ENCODE peak calls at places on chromosomes 7 and 10, in five cellular contexts. P is SJSA1; F is ovary; Q is EH; A is activated naive CD4-positive, alpha-beta T cell treated with Interleukin-2 at 50 U/mL for 16 hours. R is an unnamed sample.

GRCh38 chr7:128383781-128384180 is 22.3 kb upstream of the PRRT4 start:
- DNase-seq in P (no peak), A (no peak), Q (no peak), F (no peak), R (no peak)

GRCh38 chr7:120615703-120616102 is 242.2 kb downstream of the TSPAN12 start:
- DNase-seq in F (no peak), Q (no peak), A (no peak), P (no peak), R (no peak)

GRCh38 chr10:80664071-80664680 is 126.5 kb downstream of the SH2D4B start:
- DNase-seq in A (peak), P (peak), Q (peak), F (peak), R (peak)

GRCh38 chr7:120862987-120863386 is 5.0 kb upstream of the TSPAN12 start:
- DNase-seq in P (no peak), Q (no peak), A (no peak), F (no peak), R (no peak)

GRCh38 chr7:116354171-116354545 is 143.8 kb downstream of the TES start:
- DNase-seq in P (no peak), A (no peak), F (peak), Q (no peak), R (no peak)

GRCh38 chr10:665579-666091 is 23.8 kb downstream of the DIP2C start:
- DNase-seq in F (peak), P (no peak), A (no peak), Q (no peak), R (no peak)

GRCh38 chr10:74071151-74071550 is 73.2 kb downstream of the VCL start:
- DNase-seq in F (no peak), P (no peak), Q (peak), A (no peak), R (no peak)

GRCh38 chr7:74627699-74628411 is 29.7 kb upstream of the GTF2I start:
- DNase-seq in F (peak), Q (peak), A (no peak), P (no peak), R (no peak)

GRCh38 chr7:22617166-22617565 is 109.8 kb upstream of the IL6 start:
- DNase-seq in P (no peak), A (no peak), F (no peak), Q (peak), R (no peak)

GRCh38 chr10:108362306-108362705 is 1197.8 kb upstream of the SORCS1 start:
- DNase-seq in F (no peak), A (no peak), P (no peak), Q (no peak), R (no peak)

GRCh38 chr10:129622736-129623135 is 155.7 kb downstream of the MGMT start:
- DNase-seq in A (no peak), P (no peak), F (no peak), Q (no peak), R (no peak)

GRCh38 chr7:46568420-46569116 is 647.5 kb upstream of the IGFBP3 start:
- DNase-seq in Q (peak), F (no peak), P (no peak), A (no peak), R (no peak)

GRCh38 chr7:50815138-50815537 is 32.4 kb upstream of the GRB10 start:
- DNase-seq in F (no peak), Q (no peak), A (no peak), P (no peak), R (no peak)

GRCh38 chr7:92761391-92762098 is 74.8 kb downstream of the CDK6 start:
- DNase-seq in A (no peak), P (no peak), Q (peak), F (no peak), R (no peak)

GRCh38 chr7:129146237-129146979 is 1.9 kb downstream of the TSPAN33 start:
- DNase-seq in F (no peak), P (no peak), A (no peak), Q (no peak), R (no peak)

GRCh38 chr10:89478085-89478738 is 57.2 kb downstream of the SLC16A12 start:
- DNase-seq in Q (no peak), A (no peak), F (no peak), P (no peak), R (no peak)

GRCh38 chr10:79286318-79286951 is 60.8 kb upstream of the PPIF start:
- DNase-seq in F (peak), P (no peak), Q (peak), A (peak), R (peak)

GRCh38 chr10:126094537-126094936 is 198.2 kb downstream of the FANK1 start:
- DNase-seq in Q (peak), P (peak), F (no peak), A (no peak), R (no peak)

GRCh38 chr7:6221340-6222319 is 50.8 kb downstream of the CYTH3 start:
- DNase-seq in P (no peak), F (no peak), A (peak), Q (no peak), R (no peak)

GRCh38 chr7:47697533-47697932 is 115.6 kb upstream of the TNS3 start:
- DNase-seq in P (no peak), Q (no peak), A (no peak), F (no peak), R (no peak)

GRCh38 chr10:69769395-69769989 is 32.2 kb upstream of the COL13A1 start:
- DNase-seq in Q (peak), F (peak), A (no peak), P (peak), R (no peak)

GRCh38 chr10:13535346-13535745 is 6.5 kb upstream of the BEND7 start:
- DNase-seq in A (no peak), F (no peak), Q (no peak), P (no peak), R (no peak)

GRCh38 chr7:147145194-147145593 is 1028.6 kb downstream of the CNTNAP2 start:
- DNase-seq in Q (no peak), A (no peak), P (no peak), F (no peak), R (no peak)

GRCh38 chr10:44383749-44384600 is 922 bp downstream of the CXCL12 start:
- DNase-seq in F (no peak), Q (peak), P (no peak), A (no peak), R (no peak)

GRCh38 chr10:52955337-52955736 is 182.8 kb upstream of the MBL2 start:
- DNase-seq in A (no peak), P (no peak), F (no peak), Q (no peak), R (no peak)

GRCh38 chr10:79437111-79437814 is 8.2 kb downstream of the ZCCHC24 start:
- DNase-seq in Q (peak), A (no peak), P (no peak), F (peak), R (no peak)

GRCh38 chr10:111277685-111278084 is 200.9 kb downstream of the ADRA2A start:
- DNase-seq in Q (no peak), A (no peak), F (no peak), P (no peak), R (no peak)

GRCh38 chr10:44261296-44261695 is 123.6 kb downstream of the CXCL12 start:
- DNase-seq in A (no peak), P (no peak), F (no peak), Q (no peak), R (no peak)

GRCh38 chr10:35993816-35994515 is 351.9 kb upstream of the FZD8 start:
- DNase-seq in F (no peak), A (no peak), P (no peak), Q (no peak), R (no peak)